ENCODE peak calls at places on chromosomes 6 and 20, in six cellular contexts. X is GM12878, O is endothelial cell of umbilical vein, J is A549, V is K562, A is HepG2. H is an unnamed sample.

GRCh38 chr6:87333591-87334181 is 4.6 kb upstream of the GJB7 start:
- DNase-seq in X (no peak), O (no peak), J (no peak), V (no peak), A (no peak), H (peak)

GRCh38 chr20:61575151-61575937 is 323.3 kb downstream of the CDH4 start:
- DNase-seq in X (no peak), O (no peak), J (peak), V (no peak), A (no peak), H (no peak)

GRCh38 chr20:62595491-62595890 is 46.8 kb upstream of the SLCO4A1 start:
- DNase-seq in X (no peak), O (peak), J (peak), V (peak), A (no peak), H (peak)

GRCh38 chr6:159056003-159056402 is 11.2 kb upstream of the TAGAP start:
- DNase-seq in X (no peak), O (no peak), J (no peak), V (no peak), A (no peak), H (peak)

GRCh38 chr20:64080813-64081619 is 1.1 kb downstream of the OPRL1 start:
- DNase-seq in X (no peak), O (no peak), J (no peak), V (no peak), A (no peak), H (peak)

GRCh38 chr20:62449951-62450815 is 22.8 kb upstream of the RBBP8NL start:
- DNase-seq in X (no peak), O (no peak), J (peak), V (no peak), A (no peak), H (no peak)

GRCh38 chr6:72203983-72204382 is 317.6 kb downstream of the RIMS1 start:
- DNase-seq in X (no peak), O (no peak), J (no peak), V (no peak), A (no peak), H (no peak)

GRCh38 chr6:50820590-50821234 is 2.0 kb downstream of the TFAP2B start:
- DNase-seq in X (no peak), O (no peak), J (no peak), V (no peak), A (no peak), H (no peak)

GRCh38 chr20:57507477-57507876 is 17.5 kb downstream of the CTCFL start:
- DNase-seq in X (no peak), O (no peak), J (no peak), V (no peak), A (no peak), H (no peak)

GRCh38 chr6:11366934-11367637 is 134.6 kb upstream of the NEDD9 start:
- DNase-seq in X (no peak), O (peak), J (peak), V (no peak), A (no peak), H (no peak)
- H3K4me3 ChIP-seq in X (peak), O (no peak), J (no peak), V (no peak), A (no peak), H (no peak)

GRCh38 chr6:127460465-127460864 is 1.3 kb upstream of the KIAA0408 start:
- DNase-seq in X (no peak), O (no peak), J (no peak), V (no peak), A (no peak), H (peak)

GRCh38 chr6:127457444-127458064 is 1.6 kb downstream of the KIAA0408 start:
- DNase-seq in X (no peak), O (no peak), J (no peak), V (no peak), A (no peak), H (peak)

GRCh38 chr6:127458817-127459216 is 372 bp downstream of the KIAA0408 start:
- DNase-seq in X (no peak), O (no peak), J (no peak), V (no peak), A (peak), H (peak)

GRCh38 chr6:127458190-127458589 is 999 bp downstream of the KIAA0408 start:
- DNase-seq in X (no peak), O (no peak), J (no peak), V (no peak), A (no peak), H (no peak)

DNA sequence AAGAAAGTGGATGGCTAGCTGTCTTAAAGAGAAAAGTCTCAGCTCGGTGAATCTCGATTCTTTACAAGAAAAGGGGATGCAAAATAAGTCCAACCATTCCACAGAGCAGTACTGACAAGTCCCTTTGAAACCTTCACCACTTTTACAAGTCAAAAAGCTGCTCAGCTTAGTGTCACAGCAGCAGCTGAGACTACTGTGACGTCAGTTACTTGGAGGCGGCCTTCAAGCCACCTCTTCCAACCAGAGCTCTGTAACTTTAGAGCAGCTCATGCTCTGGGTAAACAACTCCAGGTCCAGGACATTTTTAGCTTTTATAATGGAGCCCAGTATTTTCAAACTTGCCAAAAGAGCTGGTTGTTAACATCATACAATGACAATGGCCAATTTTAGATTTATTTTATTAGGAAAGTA is at the start of gene KIAA0408:
- DNase-seq in X (no peak), O (peak), J (no peak), V (peak), A (no peak), H (peak)
- TF ChIP-seq POLR2A in X (no peak), O (no peak), J (no peak), V (no peak), A (no peak), H (no peak)

GRCh38 chr20:50027611-50028105 is 44.9 kb downstream of the SNAI1 start:
- DNase-seq in X (no peak), O (peak), J (peak), V (no peak), A (no peak), H (no peak)
- TF ChIP-seq MYC in X (no peak), O (peak), J (peak), V (no peak), A (peak), H (no peak)

GRCh38 chr6:111231078-111231435 is 143.8 kb downstream of the SLC16A10 start:
- DNase-seq in X (no peak), O (no peak), J (no peak), V (no peak), A (no peak), H (no peak)

GRCh38 chr6:111222341-111222740 is 135.0 kb downstream of the SLC16A10 start:
- DNase-seq in X (no peak), O (no peak), J (no peak), V (no peak), A (no peak), H (no peak)

GRCh38 chr6:111230351-111231077 is 143.2 kb downstream of the SLC16A10 start:
- DNase-seq in X (no peak), O (no peak), J (no peak), V (no peak), A (no peak), H (peak)

DNA sequence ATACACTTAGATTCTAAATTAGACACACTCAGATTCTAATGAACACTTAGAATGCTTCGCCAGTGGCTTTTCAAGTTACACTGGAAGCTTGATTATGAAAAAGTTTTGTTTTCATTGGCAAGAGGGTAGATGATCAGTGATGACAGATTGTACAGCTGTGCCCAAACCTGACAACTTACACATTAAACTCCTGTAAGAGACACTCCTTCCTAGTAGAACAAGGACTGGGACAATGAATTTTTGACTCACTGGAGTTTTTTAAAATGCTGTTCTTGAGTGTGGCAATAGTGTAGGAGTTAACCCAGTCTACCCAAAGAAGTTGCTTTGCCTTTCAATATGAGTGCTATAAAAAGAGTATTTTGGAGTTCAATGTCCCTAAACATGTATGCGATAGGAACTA is 140.8 kb downstream of the SLC16A10 start:
- DNase-seq in X (no peak), O (no peak), J (no peak), V (no peak), A (no peak), H (peak)
- H3K4me3 ChIP-seq in X (no peak), O (no peak), J (no peak), V (no peak), A (no peak), H (no peak)

GRCh38 chr6:116180375-116180774 is 54.4 kb upstream of the COL10A1 start:
- DNase-seq in X (no peak), O (no peak), J (no peak), V (no peak), A (no peak), H (no peak)
- TF ChIP-seq POLR2A in X (no peak), O (no peak), J (no peak), V (no peak), A (no peak), H (no peak)

DNA sequence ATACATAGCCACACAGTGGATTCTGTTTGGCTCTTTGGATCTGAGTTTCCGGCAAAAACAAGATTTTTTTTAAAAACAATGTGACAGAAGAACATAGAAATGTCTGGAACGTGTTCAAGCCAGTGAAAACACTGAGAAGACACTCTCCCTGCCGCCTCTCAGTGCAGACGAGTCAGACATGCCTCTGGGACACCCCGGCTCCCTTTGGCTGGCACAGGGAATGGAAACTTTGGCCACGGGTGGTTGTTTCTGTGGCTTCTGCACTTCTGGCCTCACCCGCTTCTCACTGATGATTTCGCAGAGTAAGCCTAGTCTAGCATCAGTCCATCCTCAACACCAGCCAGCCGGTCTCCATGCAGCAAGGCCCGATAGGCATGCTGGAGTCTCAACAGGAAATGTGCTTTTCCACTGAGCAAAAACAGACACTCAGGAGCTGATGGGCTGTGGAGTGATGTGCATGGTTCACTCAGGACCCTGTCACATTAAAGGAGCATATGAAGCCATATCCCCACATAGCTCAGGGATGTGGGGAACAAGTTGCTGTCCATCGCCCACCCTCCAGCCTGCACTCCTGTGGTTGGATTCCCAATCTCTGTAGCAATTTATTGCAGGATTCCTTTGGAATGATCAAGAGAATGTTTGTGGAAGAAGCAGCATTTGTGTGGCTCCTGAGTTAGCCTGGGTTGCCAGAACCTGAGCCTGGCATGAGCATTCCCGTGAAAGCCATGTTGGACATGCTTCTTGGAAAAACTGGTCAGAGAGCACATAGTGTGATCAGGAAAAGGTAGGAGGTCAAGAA is 262.0 kb upstream of the RIN2 start:
- DNase-seq in X (no peak), O (no peak), J (no peak), V (no peak), A (no peak), H (no peak)
- TF ChIP-seq MYC in X (no peak), O (no peak), J (no peak), V (no peak), A (no peak), H (no peak)

GRCh38 chr6:53062369-53062639 is 2.9 kb upstream of the FBXO9 start:
- DNase-seq in X (no peak), O (no peak), J (no peak), V (no peak), A (no peak), H (no peak)
- H3K4me3 ChIP-seq in X (peak), O (no peak), J (peak), V (no peak), A (peak), H (peak)

GRCh38 chr20:20052074-20052970 is at the start of the genes CFAP61 and CRNKL1:
- DNase-seq in X (peak), O (peak), J (peak), V (peak), A (peak), H (peak)
- TF ChIP-seq POLR2A in X (peak), O (peak), J (peak), V (peak), A (peak), H (peak)

DNA sequence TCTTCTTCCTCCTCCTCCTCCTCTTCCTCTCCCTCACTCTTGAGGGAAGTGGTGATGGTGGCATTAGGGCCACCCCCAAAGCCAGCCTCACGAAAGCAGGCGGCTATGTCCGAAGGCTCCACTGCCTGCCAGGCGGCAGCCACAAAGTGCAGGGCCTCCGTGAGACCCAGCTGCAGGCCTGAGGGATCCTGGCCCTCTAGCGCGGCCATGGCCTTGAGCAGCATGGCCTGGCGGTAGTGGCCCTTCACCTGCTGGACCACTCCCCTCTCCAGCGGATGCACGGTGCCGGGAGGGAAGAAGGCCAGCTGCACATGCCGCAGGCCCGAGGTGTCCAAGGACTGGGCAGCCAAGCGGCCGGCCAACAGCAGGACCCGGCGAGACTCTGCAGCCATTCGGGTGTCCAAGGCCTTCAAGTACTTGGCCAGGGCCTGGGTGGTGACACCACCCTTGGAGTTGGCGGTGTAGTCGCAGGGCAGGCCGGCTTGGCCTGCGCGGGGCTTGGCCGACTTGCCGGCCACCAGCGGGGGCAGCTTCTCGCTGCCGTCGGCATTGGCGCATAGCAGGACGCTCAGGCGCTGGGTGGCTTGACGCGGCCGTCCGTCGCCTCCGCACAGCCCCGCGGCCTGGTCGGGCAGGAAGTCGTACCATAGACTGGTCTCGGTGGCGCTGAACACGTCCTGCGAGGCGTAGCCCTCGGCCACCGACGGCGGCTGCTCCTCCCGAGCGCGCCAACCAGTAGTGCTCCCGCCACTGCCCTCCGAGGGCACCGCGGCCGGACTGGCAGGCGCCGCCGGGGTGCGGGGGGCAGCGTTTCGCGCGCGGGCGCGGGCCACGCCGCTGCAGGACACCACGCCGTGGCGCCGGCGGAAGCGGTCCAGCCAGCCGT is 1.1 kb downstream of the CENPB start:
- DNase-seq in X (no peak), O (peak), J (no peak), V (peak), A (no peak), H (peak)
- TF ChIP-seq MYC in X (no peak), O (no peak), J (no peak), V (no peak), A (peak), H (no peak)

GRCh38 chr6:39882567-39882953 is 51.7 kb downstream of the MOCS1 start:
- DNase-seq in X (no peak), O (peak), J (no peak), V (no peak), A (peak), H (no peak)

GRCh38 chr6:39879535-39879934 is 54.7 kb downstream of the MOCS1 start:
- DNase-seq in X (no peak), O (no peak), J (no peak), V (no peak), A (no peak), H (no peak)

GRCh38 chr6:39884696-39885095 is 49.6 kb downstream of the MOCS1 start:
- DNase-seq in X (no peak), O (no peak), J (no peak), V (no peak), A (no peak), H (no peak)

GRCh38 chr6:39880521-39881048 is 53.7 kb downstream of the MOCS1 start:
- DNase-seq in X (no peak), O (no peak), J (no peak), V (no peak), A (no peak), H (no peak)

GRCh38 chr6:39881851-39882566 is 52.3 kb downstream of the MOCS1 start:
- DNase-seq in X (no peak), O (peak), J (no peak), V (no peak), A (no peak), H (no peak)
- H3K4me3 ChIP-seq in X (no peak), O (no peak), J (no peak), V (no peak), A (no peak), H (no peak)